ENCODE peak calls at places on chromosome 18, in six cellular contexts. W, P, V, U, L and H are unnamed samples.
A peak's percentile ranks its signal among the peaks of the same experiment; 100 is the strongest.

GRCh38 chr18:12883003-12883683 is 894 bp downstream of the PTPN2 start:
- DNase-seq in W (no peak), P (no peak), V (no peak), U (no peak), L (no peak), H (no peak)

GRCh38 chr18:8765692-8766463 is 60.5 kb downstream of the MTCL1 start:
- DNase-seq in W (no peak), P (no peak), V (no peak), U (no peak), L (no peak), H (no peak)

GRCh38 chr18:9731380-9731779 is 23.3 kb downstream of the RAB31 start:
- DNase-seq in W (no peak), P (no peak), V (no peak), U (no peak), L (no peak), H (no peak)

GRCh38 chr18:23146861-23147469 is 11.7 kb downstream of the CABLES1 start:
- DNase-seq in W (no peak), P (no peak), V (no peak), U (no peak), L (no peak), H (no peak)

GRCh38 chr18:50870138-50870845 is 8.6 kb upstream of the ME2 start:
- DNase-seq in W (no peak), P (no peak), V (no peak), U (no peak), L (no peak), H (no peak)

GRCh38 chr18:3921826-3922225 is 471.9 kb downstream of the TGIF1 start:
- DNase-seq in W (no peak), P (no peak), V (no peak), U (no peak), L (no peak), H (no peak)

GRCh38 chr18:55501594-55502345 is 86.2 kb downstream of the TCF4 start:
- DNase-seq in W (no peak), P (no peak), V (no peak), U (no peak), L (no peak), H (no peak)

GRCh38 chr18:24398515-24398914 is 891 bp upstream of the OSBPL1A start:
- DNase-seq in W (no peak), P (no peak), V (peak; percentile 10), U (no peak), L (no peak), H (no peak)

GRCh38 chr18:48022531-48023330 is 92.3 kb upstream of the SMAD2 start:
- DNase-seq in W (peak; percentile 58), P (peak; percentile 32), V (no peak), U (peak; percentile 86), L (no peak), H (peak; percentile 16)

GRCh38 chr18:1018211-1018651 is 113.6 kb downstream of the ADCYAP1 start:
- DNase-seq in W (no peak), P (no peak), V (no peak), U (peak; percentile 98), L (no peak), H (no peak)

GRCh38 chr18:23650963-23651927 is 11.5 kb downstream of the ANKRD29 start:
- DNase-seq in W (no peak), P (no peak), V (no peak), U (no peak), L (no peak), H (no peak)

GRCh38 chr18:76707534-76707933 is 114.8 kb upstream of the ZNF236 start:
- DNase-seq in W (no peak), P (no peak), V (no peak), U (no peak), L (no peak), H (no peak)

GRCh38 chr18:51611326-51611725 is 413.8 kb upstream of the MEX3C start:
- DNase-seq in W (no peak), P (no peak), V (no peak), U (no peak), L (no peak), H (no peak)

GRCh38 chr18:73724908-73725307 is 422.7 kb downstream of the FBXO15 start:
- DNase-seq in W (peak; percentile 8), P (no peak), V (no peak), U (peak; percentile 36), L (no peak), H (no peak)

GRCh38 chr18:22452226-22452668 is 34.5 kb upstream of the CTAGE1 start:
- DNase-seq in W (no peak), P (no peak), V (no peak), U (no peak), L (no peak), H (no peak)

GRCh38 chr18:59961086-59961485 is 61.3 kb downstream of the PMAIP1 start:
- DNase-seq in W (no peak), P (no peak), V (no peak), U (no peak), L (no peak), H (peak; percentile 10)

GRCh38 chr18:22378672-22379282 is 38.9 kb downstream of the CTAGE1 start:
- DNase-seq in W (no peak), P (no peak), V (no peak), U (peak; percentile 20), L (no peak), H (no peak)

GRCh38 chr18:70555046-70555445 is 266.2 kb downstream of the SOCS6 start:
- DNase-seq in W (peak; percentile 4), P (no peak), V (no peak), U (no peak), L (no peak), H (no peak)

GRCh38 chr18:3441290-3441689 is 8.7 kb upstream of the TGIF1 start:
- DNase-seq in W (no peak), P (no peak), V (peak; percentile 12), U (peak; percentile 56), L (no peak), H (no peak)

GRCh38 chr18:26911840-26912239 is 46.3 kb upstream of the AQP4 start:
- DNase-seq in W (no peak), P (no peak), V (peak; percentile 24), U (no peak), L (no peak), H (no peak)

GRCh38 chr18:25538175-25538922 is 186.4 kb upstream of the ZNF521 start:
- DNase-seq in W (no peak), P (no peak), V (no peak), U (no peak), L (no peak), H (no peak)